ENCODE peak calls at places on chromosomes 4 and X, in eight cellular contexts. L is A549, Z is ovary, B is Peyer's patch, F is adrenal gland, Q is vagina, W is suprapubic skin, E is K562. P is an unnamed sample. For H3K4me1, the result is how much of the 10 kb centered on the place peaks cover.

GRCh38 chr4:158768577-158769174 is at the start of gene FNIP2:
- DNase-seq in L (peak), Z (peak), B (peak), F (peak), Q (no peak), W (peak), E (peak), P (peak)

GRCh38 chr4:10019521-10020051 is 1.7 kb downstream of the SLC2A9 start:
- DNase-seq in L (no peak), Z (peak), B (no peak), F (no peak), Q (no peak), W (no peak), E (no peak), P (no peak)

GRCh38 chr4:88709989-88710388 is 12.4 kb upstream of the NAP1L5 start:
- DNase-seq in L (no peak), Z (no peak), B (no peak), F (no peak), Q (no peak), W (no peak), E (no peak), P (no peak)

GRCh38 chr4:10015140-10015753 is 6.0 kb downstream of the SLC2A9 start:
- DNase-seq in L (peak), Z (peak), B (peak), F (peak), Q (no peak), W (no peak), E (no peak), P (no peak)

GRCh38 chr4:61011051-61011450 is 189.1 kb upstream of the ADGRL3 start:
- DNase-seq in L (no peak), Z (no peak), B (no peak), F (no peak), Q (no peak), W (no peak), E (no peak), P (no peak)

GRCh38 chr4:15694431-15694830 is 8.4 kb upstream of the BST1 start:
- DNase-seq in L (no peak), Z (no peak), B (no peak), F (no peak), Q (no peak), W (no peak), E (no peak), P (no peak)

GRCh38 chrX:38166478-38167083 is 54.1 kb downstream of the SRPX start:
- DNase-seq in L (peak), Z (no peak), B (no peak), F (no peak), Q (no peak), W (no peak), E (peak), P (no peak)

GRCh38 chr4:184441461-184442392 is 32.6 kb downstream of the IRF2 start:
- DNase-seq in L (no peak), Z (no peak), B (no peak), F (no peak), Q (no peak), W (no peak), E (no peak), P (no peak)

GRCh38 chr4:41318839-41319530 is 62.3 kb downstream of the UCHL1 start:
- DNase-seq in L (peak), Z (no peak), B (no peak), F (no peak), Q (no peak), W (no peak), E (no peak), P (no peak)

GRCh38 chr4:125522588-125522987 is 207.8 kb downstream of the FAT4 start:
- DNase-seq in L (no peak), Z (no peak), B (no peak), F (no peak), Q (no peak), W (no peak), E (no peak), P (no peak)

GRCh38 chr4:185915817-185916216 is 103.8 kb upstream of the SORBS2 start:
- DNase-seq in L (no peak), Z (no peak), B (no peak), F (no peak), Q (no peak), W (no peak), E (no peak), P (no peak)

GRCh38 chr4:74447636-74448233 is 2.8 kb downstream of the AREG start:
- DNase-seq in L (no peak), Z (no peak), B (no peak), F (no peak), Q (no peak), W (no peak), E (no peak), P (no peak)

GRCh38 chr4:172654482-172654881 is 514.1 kb upstream of the GALNT7 start:
- DNase-seq in L (no peak), Z (no peak), B (no peak), F (no peak), Q (no peak), W (no peak), E (no peak), P (no peak)

GRCh38 chr4:73721419-73721818 is 18.9 kb upstream of the CXCL8 start:
- DNase-seq in L (no peak), Z (no peak), B (no peak), F (no peak), Q (no peak), W (no peak), E (no peak), P (no peak)

GRCh38 chr4:99759346-99759984 is 57.2 kb upstream of the DAPP1 start:
- DNase-seq in L (no peak), Z (no peak), B (no peak), F (no peak), Q (no peak), W (no peak), E (no peak), P (no peak)

GRCh38 chr4:105451346-105451745 is 22.5 kb downstream of the PPA2 start:
- DNase-seq in L (no peak), Z (no peak), B (no peak), F (no peak), Q (no peak), W (no peak), E (no peak), P (no peak)

GRCh38 chr4:173056708-173057107 is 111.9 kb upstream of the GALNT7 start:
- DNase-seq in L (no peak), Z (no peak), B (no peak), F (no peak), Q (no peak), W (no peak), E (no peak), P (no peak)

DNA sequence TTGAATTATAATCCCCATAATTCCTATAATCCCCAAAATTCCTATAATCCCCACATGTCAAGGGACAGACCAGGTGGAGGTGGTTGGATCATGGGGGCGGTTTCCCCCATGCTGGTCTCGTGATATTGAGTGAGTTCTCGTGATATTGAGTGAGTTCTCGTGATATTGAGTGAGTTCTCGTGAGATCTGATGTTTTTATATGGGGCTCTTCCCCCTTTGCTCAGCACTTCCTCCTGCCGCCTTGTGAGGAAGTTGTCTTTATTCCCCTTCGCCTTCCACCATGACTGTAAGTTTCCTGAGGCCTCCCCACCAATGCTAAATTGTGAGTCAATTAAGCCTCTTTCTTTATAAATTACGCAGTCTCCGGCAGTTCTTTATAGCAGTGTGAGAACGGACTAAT is 36.6 kb upstream of the GPR78 start:
- DNase-seq in L (no peak), Z (no peak), B (no peak), F (no peak), Q (no peak), W (peak), E (no peak), P (peak)
- H3K4me1 ChIP-seq in L (under half), Z (under half), B (under half), F (under half), Q (under half), W (under half), E (under half), P (under half)

DNA sequence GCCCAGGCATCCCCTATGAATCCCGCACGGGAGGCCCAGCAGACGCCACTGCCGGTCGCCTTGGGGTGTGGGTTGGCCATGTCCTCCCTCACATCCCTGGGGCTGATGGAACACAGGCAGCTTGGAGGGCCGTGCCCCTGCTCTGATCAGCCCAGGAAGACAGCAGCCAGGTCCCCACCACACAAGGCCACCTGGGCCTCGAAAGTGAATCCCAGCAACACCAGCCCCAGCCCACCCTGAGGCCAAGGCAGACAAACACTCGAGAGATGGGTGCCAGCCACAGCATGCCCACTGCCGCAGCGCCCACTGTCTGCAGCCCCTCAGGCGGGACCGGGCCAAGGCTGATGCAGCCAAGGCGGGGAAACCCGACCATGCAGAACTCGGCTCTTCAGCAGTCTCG is 85.5 kb downstream of the HMX1 start:
- DNase-seq in L (no peak), Z (no peak), B (no peak), F (no peak), Q (no peak), W (no peak), E (no peak), P (no peak)
- H3K4me3 ChIP-seq in L (no peak), Z (no peak), B (no peak), F (no peak), Q (no peak), W (no peak), E (no peak), P (no peak)

DNA sequence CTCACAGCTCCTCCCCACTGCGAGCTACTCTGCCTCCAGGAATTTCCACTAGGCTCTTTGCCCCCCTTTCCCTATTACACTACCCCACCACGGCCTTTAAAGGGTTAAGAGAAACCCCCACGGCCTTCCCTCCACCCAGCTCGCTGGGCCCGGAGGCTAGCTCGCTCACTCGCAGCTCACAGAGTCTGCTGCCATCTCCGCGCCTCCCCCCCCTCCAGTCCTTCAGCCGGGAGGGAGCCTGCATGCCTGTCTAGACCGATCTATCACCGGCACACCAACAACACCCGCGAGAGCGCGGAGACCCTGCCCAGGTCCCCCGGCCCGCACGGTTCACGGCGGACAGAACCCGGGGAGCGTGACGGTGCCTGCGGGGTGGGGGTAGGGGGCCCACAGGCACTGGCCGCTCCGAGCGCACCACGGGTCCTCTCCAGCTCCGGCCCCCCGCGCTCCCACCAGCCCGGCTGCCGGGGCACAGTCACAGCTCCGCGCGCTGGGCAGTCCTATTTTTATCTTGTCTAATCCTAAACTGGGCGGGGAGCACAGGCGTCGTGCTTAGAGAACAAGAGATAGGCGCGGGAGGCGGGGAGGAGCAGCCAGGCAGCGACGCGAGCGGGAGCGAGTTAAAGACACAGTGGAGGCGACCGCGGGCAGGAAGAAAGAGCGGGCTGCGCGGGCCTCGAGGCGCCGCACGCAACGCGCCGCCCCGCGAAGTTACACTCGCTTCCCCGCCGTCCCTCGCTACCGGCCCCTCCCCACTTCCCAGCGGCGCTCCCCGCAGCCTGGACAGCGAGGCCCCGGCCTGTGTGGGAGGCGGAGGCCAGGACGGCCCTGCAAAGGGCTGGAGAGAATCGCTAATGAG is 3.5 kb downstream of the BCOR start:
- DNase-seq in L (no peak), Z (no peak), B (peak), F (peak), Q (no peak), W (no peak), E (no peak), P (peak)
- TF ChIP-seq POLR2A in L (no peak), Z (no peak), B (no peak), F (peak), Q (no peak), W (no peak), E (no peak), P (no peak)

DNA sequence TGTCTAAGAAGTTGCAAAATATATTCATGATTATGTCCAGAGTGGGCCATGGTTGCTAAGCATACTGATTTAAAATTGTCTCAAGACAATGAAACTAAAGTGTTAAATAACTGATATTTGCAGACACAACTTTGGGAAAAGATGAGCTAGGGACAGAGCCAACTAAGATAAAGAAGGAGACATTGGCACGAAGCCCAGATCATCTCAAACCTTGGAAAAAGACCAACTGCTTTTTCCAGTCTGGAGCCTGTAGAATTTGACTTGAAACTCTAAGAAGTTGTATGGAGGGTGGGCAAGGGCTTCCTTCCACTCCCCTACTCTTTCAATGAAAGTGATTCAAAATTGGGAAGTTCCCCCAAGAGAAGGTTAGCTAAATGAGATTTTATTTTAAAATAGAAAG is 108.5 kb upstream of the GLRA2 start:
- DNase-seq in L (no peak), Z (no peak), B (no peak), F (peak), Q (no peak), W (no peak), E (no peak), P (no peak)
- H3K4me1 ChIP-seq in L (under half), Z (under half), B (under half), F (under half), Q (under half), W (under half), E (under half), P (under half)

DNA sequence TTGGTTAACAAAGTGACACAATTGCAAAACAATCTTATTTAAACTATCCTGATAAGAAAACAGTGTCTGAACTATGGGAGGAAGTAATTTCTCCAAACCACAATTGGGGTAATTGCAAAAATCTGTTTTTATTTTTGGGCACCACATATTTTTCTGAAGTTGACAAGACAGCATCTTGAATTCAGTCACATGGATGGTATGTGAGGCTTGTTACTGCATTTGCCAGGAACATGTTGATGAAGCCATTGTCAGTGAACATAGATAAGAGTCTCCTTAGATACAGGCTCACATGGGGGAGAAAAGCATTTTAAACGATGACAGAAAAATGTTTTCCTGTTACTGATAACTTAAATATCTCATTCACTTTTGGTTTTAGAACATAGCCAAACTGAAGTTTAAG is 5.5 kb upstream of the USP53 start:
- DNase-seq in L (no peak), Z (no peak), B (no peak), F (no peak), Q (no peak), W (no peak), E (no peak), P (no peak)
- H3K4me3 ChIP-seq in L (no peak), Z (no peak), B (no peak), F (no peak), Q (no peak), W (no peak), E (no peak), P (no peak)

P was measured in spleen.